ENCODE peak calls at places on chromosomes 5 and 9, in four cellular contexts. S, P, I and J are unnamed samples.

GRCh38 chr5:126806-127205 is 34.8 kb downstream of the PLEKHG4B start:
- DNase-seq in S (no peak), P (no peak), I (no peak), J (no peak)

GRCh38 chr9:72428329-72428728 is 63.3 kb upstream of the ZFAND5 start:
- DNase-seq in S (peak), P (no peak), I (peak), J (no peak)

GRCh38 chr5:151040211-151040747 is 19.9 kb downstream of the GPX3 start:
- DNase-seq in S (peak), P (no peak), I (no peak), J (no peak)

GRCh38 chr9:111866976-111867375 is 29.6 kb upstream of the UGCG start:
- DNase-seq in S (peak), P (no peak), I (no peak), J (peak)

GRCh38 chr9:42388146-42388690 is 204.8 kb downstream of the SPATA31A6 start:
- DNase-seq in S (peak), P (no peak), I (no peak), J (no peak)

GRCh38 chr5:14659821-14660607 is 4.5 kb upstream of the OTULIN start:
- DNase-seq in S (peak), P (no peak), I (peak), J (peak)

GRCh38 chr5:88683506-88684135 is 199.4 kb downstream of the MEF2C start:
- DNase-seq in S (no peak), P (peak), I (no peak), J (peak)

GRCh38 chr5:137822158-137822764 is 45.4 kb upstream of the MYOT start:
- DNase-seq in S (peak), P (no peak), I (no peak), J (peak)

GRCh38 chr5:140575309-140575708 is 10.7 kb downstream of the SLC35A4 start:
- DNase-seq in S (peak), P (peak), I (no peak), J (peak)

GRCh38 chr5:64831996-64832395 is 63.3 kb downstream of the CWC27 start:
- DNase-seq in S (peak), P (no peak), I (no peak), J (no peak)

GRCh38 chr5:58317808-58318207 is 142.1 kb downstream of the PLK2 start:
- DNase-seq in S (no peak), P (no peak), I (no peak), J (no peak)